ENCODE peak calls at places on chromosomes 4 and X, in four cellular contexts. H is HFF-Myc, J is T-helper 2 cell, K is left ventricle myocardium inferior. R is an unnamed sample.

GRCh38 chrX:30301977-30302376 is 7.2 kb downstream of the NR0B1 start:
- DNase-seq in H (no peak), J (no peak), K (no peak), R (no peak)

GRCh38 chr4:96146686-96147085 is 306.8 kb downstream of the PDHA2 start:
- DNase-seq in H (no peak), J (no peak), K (no peak), R (no peak)

GRCh38 chr4:108433832-108434231 is 186.5 kb upstream of the RPL34 start:
- DNase-seq in H (peak), J (peak), K (no peak), R (no peak)

GRCh38 chr4:55173580-55173979 is 48.2 kb upstream of the KDR start:
- DNase-seq in H (no peak), J (no peak), K (no peak), R (no peak)

GRCh38 chrX:46733226-46733625 is 25.7 kb downstream of the SLC9A7 start:
- DNase-seq in H (no peak), J (no peak), K (no peak), R (no peak)

GRCh38 chrX:114924846-114925245 is 92.6 kb downstream of the IL13RA2 start:
- DNase-seq in H (no peak), J (no peak), K (no peak), R (no peak)

GRCh38 chrX:98071331-98071730 is 1187.6 kb downstream of the RPA4 start:
- DNase-seq in H (no peak), J (no peak), K (no peak), R (no peak)

GRCh38 chr4:13922459-13922858 is 294.9 kb upstream of the BOD1L1 start:
- DNase-seq in H (no peak), J (no peak), K (no peak), R (no peak)

GRCh38 chr4:177901786-177902185 is 459.5 kb upstream of the AGA start:
- DNase-seq in H (no peak), J (no peak), K (no peak), R (no peak)

GRCh38 chr4:120703908-120704307 is 218.6 kb downstream of the PRDM5 start:
- DNase-seq in H (no peak), J (no peak), K (no peak), R (no peak)

GRCh38 chr4:8736083-8736825 is 135.4 kb downstream of the HMX1 start:
- DNase-seq in H (no peak), J (no peak), K (no peak), R (no peak)

GRCh38 chr4:85741421-85741820 is 266.5 kb downstream of the ARHGAP24 start:
- DNase-seq in H (no peak), J (no peak), K (no peak), R (no peak)

GRCh38 chrX:110316351-110317078 is 1.4 kb downstream of the AMMECR1 start:
- DNase-seq in H (no peak), J (peak), K (no peak), R (no peak)

GRCh38 chrX:110420771-110421498 is 62.3 kb downstream of the RTL9 start:
- DNase-seq in H (no peak), J (no peak), K (no peak), R (no peak)